ENCODE peak calls at places on chromosome 9, in four cellular contexts. F, C, M and L are unnamed samples.

GRCh38 chr9:127185181-127185580 is 62.7 kb upstream of the ANGPTL2 start:
- DNase-seq in C (no peak), M (no peak), F (no peak), L (no peak)

GRCh38 chr9:76699966-76700365 is 64.3 kb upstream of the PCA3 start:
- DNase-seq in C (no peak), M (no peak), F (no peak), L (no peak)

GRCh38 chr9:79163544-79163943 is 408.2 kb upstream of the TLE4 start:
- DNase-seq in C (no peak), M (no peak), F (no peak), L (no peak)

GRCh38 chr9:126664893-126665695 is 51.4 kb downstream of the LMX1B start:
- DNase-seq in F (no peak), C (no peak), M (no peak), L (no peak)

GRCh38 chr9:87479801-87480201 is 17.9 kb upstream of the DAPK1 start:
- DNase-seq in C (peak), M (peak), F (peak), L (peak)

GRCh38 chr9:71076096-71076495 is 45.3 kb downstream of the TRPM3 start:
- DNase-seq in F (no peak), M (no peak), C (no peak), L (no peak)

GRCh38 chr9:110753734-110754231 is 85.2 kb downstream of the MUSK start:
- DNase-seq in F (no peak), C (no peak), M (no peak), L (no peak)

GRCh38 chr9:104746798-104747197 is 685 bp upstream of the NIPSNAP3A start:
- DNase-seq in C (no peak), F (no peak), M (no peak), L (no peak)

GRCh38 chr9:13857521-13857920 is 456.4 kb downstream of the NFIB start:
- DNase-seq in F (no peak), C (no peak), M (no peak), L (no peak)

GRCh38 chr9:20208156-20208555 is 414.1 kb downstream of the MLLT3 start:
- DNase-seq in M (no peak), F (no peak), C (no peak), L (no peak)

GRCh38 chr9:37503736-37504135 is 18.0 kb downstream of the POLR1E start:
- DNase-seq in M (no peak), F (no peak), C (no peak), L (no peak)

GRCh38 chr9:75871624-75872023 is 18.8 kb upstream of the PCSK5 start:
- DNase-seq in C (no peak), F (no peak), M (no peak), L (no peak)

GRCh38 chr9:69472101-69472625 is 147.1 kb downstream of the ENTREP1 start:
- DNase-seq in M (no peak), C (no peak), F (no peak), L (no peak)

GRCh38 chr9:96875460-96876142 is 21.3 kb upstream of the ZNF782 start:
- DNase-seq in C (no peak), M (peak), F (peak), L (peak)

GRCh38 chr9:124869986-124870560 is 8.1 kb downstream of the ARPC5L start:
- DNase-seq in C (peak), F (peak), M (peak), L (no peak)

GRCh38 chr9:115167175-115167574 is 49.2 kb upstream of the TNC start:
- DNase-seq in C (no peak), M (no peak), F (no peak), L (no peak)

GRCh38 chr9:127838375-127839078 is 15.9 kb downstream of the ENG start:
- DNase-seq in F (no peak), M (no peak), C (no peak), L (no peak)

GRCh38 chr9:116451500-116451899 is 235.6 kb upstream of the TRIM32 start:
- DNase-seq in F (no peak), C (no peak), M (no peak), L (no peak)

GRCh38 chr9:18610956-18611355 is 137.0 kb downstream of the ADAMTSL1 start:
- DNase-seq in F (no peak), M (no peak), C (no peak), L (no peak)

GRCh38 chr9:29456940-29457339 is 1883.7 kb upstream of the C9orf72 start:
- DNase-seq in F (no peak), M (no peak), C (no peak), L (no peak)

GRCh38 chr9:97528529-97529230 is 27.2 kb downstream of the TMOD1 start:
- DNase-seq in M (no peak), C (no peak), F (no peak), L (no peak)

GRCh38 chr9:123334639-123335038 is 21.4 kb upstream of the CRB2 start:
- DNase-seq in F (no peak), M (no peak), C (no peak), L (no peak)

GRCh38 chr9:12961276-12961809 is 186.5 kb downstream of the LURAP1L start:
- DNase-seq in F (no peak), C (no peak), M (no peak), L (no peak)

GRCh38 chr9:110189001-110189400 is 19.0 kb downstream of the C9orf152 start:
- DNase-seq in C (no peak), F (peak), M (no peak), L (no peak)

GRCh38 chr9:134378901-134379338 is 52.7 kb downstream of the RXRA start:
- DNase-seq in M (no peak), C (peak), F (no peak), L (no peak)

GRCh38 chr9:121999556-121999955 is 93.6 kb downstream of the TTLL11 start:
- DNase-seq in C (no peak), F (no peak), M (no peak), L (no peak)

GRCh38 chr9:134404376-134405358 is 78.4 kb downstream of the RXRA start:
- DNase-seq in M (no peak), C (no peak), F (no peak), L (no peak)

GRCh38 chr9:100445161-100445902 is 18.4 kb downstream of the MSANTD3 start:
- DNase-seq in C (no peak), F (no peak), M (no peak), L (no peak)

GRCh38 chr9:18896531-18897179 is 136.4 kb downstream of the SAXO1 start:
- DNase-seq in M (peak), F (peak), C (no peak), L (no peak)

GRCh38 chr9:112764344-112764743 is 13.8 kb downstream of the SNX30 start:
- DNase-seq in C (peak), F (no peak), M (no peak), L (no peak)

DNA sequence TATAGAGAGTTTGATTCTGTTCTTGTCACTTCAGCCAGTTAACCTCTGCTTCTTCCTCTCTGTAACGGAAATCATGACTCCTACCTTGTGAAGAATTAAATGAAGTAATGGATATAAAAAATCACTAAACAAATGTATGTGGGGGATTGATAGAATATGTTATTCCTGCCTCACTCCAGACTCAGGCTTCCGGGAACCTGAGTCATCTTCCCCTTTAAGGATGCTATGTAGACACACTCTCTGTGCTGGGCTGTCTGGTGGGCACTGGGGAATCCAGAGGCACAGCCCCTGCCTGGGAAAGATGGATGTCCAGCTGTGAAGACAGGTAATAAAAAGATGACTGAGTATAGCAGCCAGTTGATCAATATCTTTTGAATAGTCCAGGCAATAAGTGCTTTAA is 77.4 kb downstream of the ZNF618 start:
- DNase-seq in C (no peak), M (no peak), F (no peak), L (no peak)
- TF ChIP-seq SPI1 in C (no peak), M (no peak), F (no peak), L (no peak)

DNA sequence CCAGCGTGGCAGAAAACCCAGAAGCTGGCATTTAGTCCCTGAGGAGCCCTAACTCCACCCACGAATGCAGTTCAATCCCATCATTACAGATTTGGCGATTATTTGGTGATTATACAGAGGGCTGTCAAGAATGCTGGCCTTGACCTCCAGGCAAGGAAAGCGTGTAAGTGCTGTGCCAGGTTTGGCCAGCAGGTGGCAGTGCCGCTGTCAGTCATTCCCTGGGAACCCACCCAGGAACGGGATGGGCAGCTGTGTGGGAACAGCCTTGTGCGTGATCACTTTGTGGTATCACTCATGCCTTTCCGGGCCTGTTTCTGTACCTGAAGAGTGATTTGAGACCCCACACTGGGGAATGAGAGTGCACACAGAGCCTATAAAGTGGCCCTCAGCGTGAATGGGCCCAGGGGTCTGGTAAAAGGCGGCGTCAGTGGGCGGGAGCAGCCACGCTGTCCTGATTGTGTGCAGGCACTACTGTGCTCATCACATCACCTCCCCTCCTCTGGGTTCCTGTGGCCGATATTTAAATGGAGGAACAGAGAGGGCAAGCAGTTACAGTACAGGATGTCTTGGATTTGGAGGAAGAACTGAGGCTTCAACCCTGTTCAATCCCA is 215.6 kb downstream of the ROR2 start:
- DNase-seq in M (no peak), F (peak), C (peak), L (peak)
- TF ChIP-seq POLR2AphosphoS5 in M (no peak), F (no peak), C (no peak), L (no peak)

GRCh38 chr9:22863106-22863505 is 416.5 kb downstream of the DMRTA1 start:
- DNase-seq in C (no peak), M (no peak), F (no peak), L (no peak)

GRCh38 chr9:22863736-22864135 is 417.1 kb downstream of the DMRTA1 start:
- DNase-seq in F (no peak), M (no peak), C (no peak), L (no peak)
- TF ChIP-seq SPI1 in F (no peak), M (no peak), C (no peak), L (no peak)

GRCh38 chr9:34646211-34647083 is at the start of gene GALT:
- DNase-seq in C (peak), F (peak), M (no peak), L (peak)
- TF ChIP-seq POLR2AphosphoS5 in C (no peak), F (peak), M (peak), L (peak)

GRCh38 chr9:15231788-15232635 is 75.0 kb downstream of the TTC39B start:
- DNase-seq in C (peak), M (no peak), F (peak), L (peak)
- TF ChIP-seq SPI1 in C (no peak), M (no peak), F (no peak), L (no peak)

DNA sequence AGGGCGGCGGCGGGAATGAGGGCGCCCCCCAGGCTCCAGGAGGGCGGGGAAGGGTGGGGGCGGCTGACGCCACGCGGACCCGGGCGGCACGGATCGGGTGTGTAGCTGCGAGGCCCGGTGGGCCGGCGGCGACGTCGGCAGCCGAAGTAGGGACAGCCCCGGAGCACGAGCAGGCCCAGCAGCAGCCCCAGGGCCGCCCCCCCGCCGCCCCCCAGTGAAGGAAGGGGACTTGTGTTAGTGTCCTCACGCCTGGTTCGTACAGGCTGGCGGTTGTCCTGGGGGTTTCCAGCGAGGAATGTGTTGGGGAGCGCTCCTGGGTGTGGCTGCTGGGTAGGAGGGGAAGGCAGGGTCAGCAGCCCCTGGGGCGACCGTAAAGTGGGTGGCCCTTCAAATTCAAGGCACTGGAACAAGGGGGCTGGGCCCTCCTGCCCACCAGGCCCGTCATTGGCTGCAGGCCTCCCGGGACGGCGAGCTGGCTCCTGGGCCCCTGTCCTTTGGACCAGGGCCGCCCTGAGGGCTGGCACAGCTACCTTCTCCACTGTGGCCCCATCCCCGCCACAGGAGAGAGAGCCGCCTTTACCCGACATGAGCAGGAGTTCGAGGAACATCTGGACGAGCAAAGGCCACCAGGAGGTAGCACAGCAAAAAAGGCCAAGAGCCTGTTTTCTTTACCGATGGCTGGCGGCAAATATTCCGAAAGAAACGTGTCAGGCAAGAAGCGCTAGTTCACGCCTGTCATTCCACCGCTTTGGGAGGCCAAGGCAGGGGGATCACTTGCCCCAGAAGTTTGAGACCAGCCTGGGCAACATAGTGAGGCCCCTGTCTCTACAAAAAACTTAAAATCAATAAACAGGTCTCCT is 814 bp upstream of the TMEM250 start:
- DNase-seq in F (no peak), C (peak), M (no peak), L (no peak)
- TF ChIP-seq POLR2AphosphoS5 in F (no peak), C (no peak), M (no peak), L (no peak)

GRCh38 chr9:108467653-108468324 is 388.0 kb downstream of the ACTL7B start:
- DNase-seq in C (no peak), M (no peak), F (no peak), L (no peak)

GRCh38 chr9:108466238-108466637 is 389.5 kb downstream of the ACTL7B start:
- DNase-seq in F (no peak), M (no peak), C (no peak), L (no peak)

GRCh38 chr9:108468364-108468763 is 387.4 kb downstream of the ACTL7B start:
- DNase-seq in M (no peak), C (peak), F (peak), L (no peak)

GRCh38 chr9:108469654-108470053 is 386.1 kb downstream of the ACTL7B start:
- DNase-seq in C (no peak), F (no peak), M (no peak), L (no peak)

GRCh38 chr9:108463927-108464606 is 391.7 kb downstream of the ACTL7B start:
- DNase-seq in C (no peak), M (no peak), F (no peak), L (no peak)
- TF ChIP-seq SPI1 in C (no peak), M (no peak), F (no peak), L (no peak)

DNA sequence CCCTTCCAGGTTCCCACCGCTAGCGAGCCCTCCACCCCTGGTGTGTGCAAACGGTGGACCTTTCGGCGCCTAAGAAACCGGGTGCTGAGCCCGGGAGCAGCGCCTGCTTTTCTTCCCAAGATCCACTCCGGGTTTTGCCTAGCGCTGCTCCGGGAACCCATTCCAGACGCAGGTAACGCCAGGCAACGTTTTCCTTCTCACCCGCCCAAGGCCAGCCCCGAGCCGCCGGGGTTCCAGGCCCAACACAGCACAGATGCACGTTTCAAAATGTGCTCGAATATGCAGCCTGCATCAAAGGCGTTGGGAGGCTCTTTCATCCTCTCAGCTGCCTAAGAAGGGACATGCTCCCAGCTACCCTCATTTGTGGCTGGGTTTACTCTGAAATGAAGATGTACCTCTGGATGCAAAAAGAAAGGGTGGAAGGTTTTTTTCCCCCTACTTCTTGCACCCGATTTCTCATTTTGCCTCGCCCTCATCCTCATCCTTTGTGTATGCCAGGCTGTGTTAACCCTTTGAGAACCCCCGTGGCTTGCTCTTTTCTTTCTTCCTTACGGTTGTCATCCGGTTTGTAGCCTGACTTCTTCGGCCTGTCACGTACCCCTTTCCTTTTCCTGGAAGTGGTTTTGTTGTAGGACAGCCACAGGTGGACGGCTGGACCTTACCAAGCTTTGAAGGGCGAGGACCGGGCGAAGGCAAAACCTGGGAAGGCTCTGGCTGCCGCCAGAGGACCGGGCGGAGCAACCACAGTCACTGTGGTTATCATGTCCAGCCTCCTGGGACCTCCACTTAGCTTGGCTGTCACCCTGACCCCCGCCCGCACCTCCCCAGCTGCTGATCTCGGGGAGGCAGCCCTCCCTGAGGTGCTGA is 227.0 kb downstream of the SMARCA2 start:
- DNase-seq in M (no peak), C (peak), F (peak), L (peak)
- TF ChIP-seq POLR2AphosphoS5 in M (no peak), C (no peak), F (peak), L (no peak)

GRCh38 chr9:113770396-113770795 is 105.7 kb upstream of the ZNF618 start:
- DNase-seq in F (no peak), C (no peak), M (no peak), L (no peak)
- TF ChIP-seq SPI1 in F (no peak), C (no peak), M (no peak), L (no peak)